ENCODE peak calls at places on chromosomes 4 and X, in four cellular contexts. M is NCI-H1436, Z is NCI-H774, H is T1000. B is an unnamed sample.

GRCh38 chrX:108309144-108309543 is 129.1 kb downstream of the COL4A6 start:
- DNase-seq in M (no peak), H (no peak), Z (no peak), B (no peak)

GRCh38 chrX:22063284-22063683 is 31.2 kb downstream of the PHEX start:
- DNase-seq in Z (no peak), M (no peak), H (no peak), B (no peak)

GRCh38 chr4:156594619-156595018 is 377.0 kb downstream of the PDGFC start:
- DNase-seq in Z (no peak), M (no peak), H (no peak), B (peak)

GRCh38 chr4:126269106-126269505 is 954.4 kb downstream of the FAT4 start:
- DNase-seq in Z (no peak), H (no peak), M (no peak), B (no peak)

GRCh38 chrX:10486373-10486772 is 134.0 kb downstream of the MID1 start:
- DNase-seq in M (no peak), H (no peak), Z (no peak), B (no peak)

GRCh38 chr4:78056265-78057129 is 626 bp upstream of the FRAS1 start:
- DNase-seq in Z (peak), H (peak), M (peak), B (peak)

GRCh38 chr4:53480909-53481308 is 103.5 kb downstream of the FIP1L1 start:
- DNase-seq in Z (no peak), M (no peak), H (no peak), B (no peak)

GRCh38 chrX:102042706-102043325 is 82.7 kb upstream of the TCEAL2 start:
- DNase-seq in Z (no peak), H (no peak), M (no peak), B (no peak)

GRCh38 chr4:55214172-55214571 is 88.8 kb upstream of the KDR start:
- DNase-seq in Z (no peak), H (no peak), M (no peak), B (no peak)

GRCh38 chr4:117164338-117164737 is 79.0 kb upstream of the TRAM1L1 start:
- DNase-seq in M (no peak), Z (no peak), H (no peak), B (no peak)

GRCh38 chr4:23819041-23819511 is 70.8 kb downstream of the PPARGC1A start:
- DNase-seq in M (no peak), Z (no peak), H (peak), B (peak)

GRCh38 chr4:121307441-121308327 is 73.1 kb downstream of the QRFPR start:
- DNase-seq in Z (no peak), M (peak), H (peak), B (no peak)

GRCh38 chr4:23855912-23856605 is 33.8 kb downstream of the PPARGC1A start:
- DNase-seq in M (no peak), H (peak), Z (no peak), B (no peak)

GRCh38 chrX:12360991-12361598 is 222.8 kb downstream of the FRMPD4 start:
- DNase-seq in Z (peak), M (no peak), H (no peak), B (no peak)

GRCh38 chrX:57586360-57586759 is 5.5 kb upstream of the ZXDB start:
- DNase-seq in Z (no peak), M (no peak), H (no peak), B (no peak)

GRCh38 chrX:149648932-149649331 is 17.3 kb upstream of the TMEM185A start:
- DNase-seq in Z (no peak), H (no peak), M (no peak), B (no peak)

GRCh38 chr4:71711985-71712348 is 71.9 kb downstream of the GC start:
- DNase-seq in H (no peak), Z (no peak), M (no peak), B (no peak)

GRCh38 chrX:19257001-19257400 is 86.7 kb upstream of the PDHA1 start:
- DNase-seq in H (no peak), Z (no peak), M (no peak), B (no peak)

B was measured in DMS79.